ENCODE peak calls at places on chromosomes 2 and 18, in four cellular contexts. U, F, E and M are unnamed samples.
A peak's percentile ranks its signal among the peaks of the same experiment; 100 is the strongest.

GRCh38 chr18:10834128-10834815 is 308.4 kb downstream of the NAPG start:
- DNase-seq in U (no peak), F (no peak), E (no peak), M (no peak)

GRCh38 chr18:57859314-57859713 is 56.2 kb upstream of the ATP8B1 start:
- DNase-seq in U (no peak), F (peak; percentile 16), E (peak; percentile 20), M (peak; percentile 61)

GRCh38 chr2:240604939-240605716 is 18.6 kb downstream of the CAPN10 start:
- DNase-seq in U (no peak), F (peak; percentile 75), E (no peak), M (no peak)

GRCh38 chr2:75954761-75955160 is 244.0 kb upstream of the GCFC2 start:
- DNase-seq in U (no peak), F (no peak), E (no peak), M (no peak)

GRCh38 chr18:70931942-70932814 is 643.3 kb downstream of the SOCS6 start:
- DNase-seq in U (no peak), F (peak; percentile 4), E (peak; percentile 13), M (peak; percentile 76)

GRCh38 chr2:217160103-217160502 is 300.2 kb upstream of the TNP1 start:
- DNase-seq in U (no peak), F (peak; percentile 11), E (no peak), M (no peak)

GRCh38 chr2:44553456-44553855 is 191.7 kb downstream of the CAMKMT start:
- DNase-seq in U (no peak), F (no peak), E (no peak), M (peak; percentile 37)

GRCh38 chr2:95382686-95383634 is 19.5 kb upstream of the FAHD2A start:
- DNase-seq in U (no peak), F (no peak), E (no peak), M (no peak)

GRCh38 chr18:26455639-26456038 is 92.7 kb downstream of the KCTD1 start:
- DNase-seq in U (no peak), F (no peak), E (no peak), M (no peak)

GRCh38 chr2:236025892-236026291 is 142.3 kb downstream of the GBX2 start:
- DNase-seq in U (no peak), F (no peak), E (no peak), M (no peak)

GRCh38 chr2:38146302-38146916 is 70.5 kb upstream of the CYP1B1 start:
- DNase-seq in U (peak; percentile 20), F (peak; percentile 75), E (no peak), M (peak; percentile 21)

GRCh38 chr2:67412424-67412823 is 15.3 kb downstream of the ETAA1 start:
- DNase-seq in U (no peak), F (no peak), E (no peak), M (no peak)

GRCh38 chr2:191818725-191819333 is 28.1 kb downstream of the CAVIN2 start:
- DNase-seq in U (no peak), F (no peak), E (no peak), M (no peak)

GRCh38 chr2:239151201-239152131 is 249.4 kb downstream of the HDAC4 start:
- DNase-seq in U (no peak), F (no peak), E (no peak), M (no peak)

GRCh38 chr2:46389417-46389916 is 89.9 kb upstream of the TMEM247 start:
- DNase-seq in U (no peak), F (no peak), E (no peak), M (no peak)

GRCh38 chr2:68134120-68134519 is 23.6 kb upstream of the PNO1 start:
- DNase-seq in U (no peak), F (no peak), E (no peak), M (no peak)

GRCh38 chr2:65397122-65397521 is 35.3 kb downstream of the SPRED2 start:
- DNase-seq in U (peak; percentile 46), F (no peak), E (no peak), M (no peak)

GRCh38 chr18:8942909-8943545 is 159.5 kb upstream of the NDUFV2 start:
- DNase-seq in U (no peak), F (no peak), E (no peak), M (no peak)

GRCh38 chr18:48769006-48769646 is 181.6 kb downstream of the SMAD7 start:
- DNase-seq in U (no peak), F (no peak), E (peak; percentile 11), M (no peak)

GRCh38 chr2:237299897-237300296 is 114.1 kb downstream of the COL6A3 start:
- DNase-seq in U (no peak), F (peak; percentile 96), E (peak; percentile 89), M (peak; percentile 63)

GRCh38 chr18:11872479-11873136 is 21.4 kb downstream of the CHMP1B start:
- DNase-seq in U (peak; percentile 20), F (peak; percentile 81), E (peak; percentile 23), M (peak; percentile 33)

GRCh38 chr2:52934920-52935640 is 832.5 kb upstream of the CHAC2 start:
- DNase-seq in U (no peak), F (no peak), E (no peak), M (no peak)

GRCh38 chr2:109419171-109419756 is 194.5 kb downstream of the SEPTIN10 start:
- DNase-seq in U (no peak), F (no peak), E (no peak), M (no peak)

GRCh38 chr2:192124576-192124975 is 70.2 kb downstream of the TMEFF2 start:
- DNase-seq in U (no peak), F (no peak), E (no peak), M (peak; percentile 38)